ENCODE peak calls at places on chromosomes 7 and 10, in eight cellular contexts. G is GM23338, T is neural progenitor cell, N is hepatocyte, V is HCT116, P is SK-N-SH, W is PC-3, F is MM.1S. X is an unnamed sample.

GRCh38 chr7:28908775-28909174 is 49.4 kb downstream of the TRIL start:
- DNase-seq in P (no peak), F (no peak), V (no peak), N (no peak), G (no peak), W (no peak), T (no peak), X (no peak)

GRCh38 chr10:18886102-18886501 is 162.5 kb upstream of the MALRD1 start:
- DNase-seq in V (no peak), T (no peak), P (peak), G (no peak), F (no peak), N (peak), W (peak), X (no peak)

GRCh38 chr10:59648711-59649201 is 60.9 kb downstream of the SLC16A9 start:
- DNase-seq in T (peak), F (no peak), V (no peak), N (no peak), G (peak), W (no peak), P (no peak), X (no peak)

GRCh38 chr7:17041324-17041723 is 159.5 kb upstream of the AGR3 start:
- DNase-seq in W (peak), V (no peak), G (no peak), N (no peak), F (no peak), T (no peak), P (no peak), X (no peak)

GRCh38 chr10:100413206-100413605 is 49.6 kb upstream of the WNT8B start:
- DNase-seq in V (no peak), P (no peak), W (no peak), G (no peak), F (no peak), N (no peak), T (no peak), X (no peak)

GRCh38 chr10:72285972-72286521 is 12.3 kb downstream of the DDIT4 start:
- DNase-seq in W (no peak), P (no peak), T (no peak), V (no peak), N (no peak), G (no peak), F (no peak), X (no peak)

GRCh38 chr7:1850976-1851571 is 181.0 kb downstream of the ELFN1 start:
- DNase-seq in V (no peak), G (no peak), F (no peak), T (no peak), P (no peak), N (no peak), W (no peak), X (no peak)

GRCh38 chr7:138752568-138753518 is 45.0 kb upstream of the TMEM213 start:
- DNase-seq in F (peak), W (peak), V (peak), T (peak), P (peak), N (no peak), G (peak), X (peak)

GRCh38 chr10:26697163-26697921 is at the start of gene PDSS1:
- DNase-seq in V (peak), G (peak), P (peak), W (peak), T (peak), N (peak), F (peak), X (peak)

GRCh38 chr10:130739016-130739756 is 572.3 kb downstream of the TCERG1L start:
- DNase-seq in W (no peak), N (no peak), F (no peak), P (no peak), G (no peak), V (no peak), T (no peak), X (no peak)

GRCh38 chr7:7911756-7912155 is 56.8 kb upstream of the GLCCI1 start:
- DNase-seq in V (no peak), N (no peak), F (no peak), G (no peak), T (no peak), W (peak), P (no peak), X (no peak)

GRCh38 chr7:72435913-72436480 is 23.9 kb upstream of the CALN1 start:
- DNase-seq in V (no peak), N (no peak), P (no peak), T (no peak), G (no peak), F (no peak), W (no peak), X (no peak)

GRCh38 chr7:103573479-103574058 is 127.6 kb upstream of the SLC26A5 start:
- DNase-seq in N (peak), F (peak), W (peak), P (peak), T (peak), G (peak), V (peak), X (peak)

GRCh38 chr10:34824870-34825269 is 9.8 kb upstream of the PARD3 start:
- DNase-seq in G (peak), F (peak), P (peak), V (no peak), T (peak), N (no peak), W (peak), X (no peak)

GRCh38 chr7:38671901-38672559 is 40.9 kb upstream of the AMPH start:
- DNase-seq in W (no peak), N (no peak), V (no peak), P (no peak), F (peak), G (no peak), T (no peak), X (peak)

GRCh38 chr10:124032982-124033886 is 60.2 kb downstream of the CHST15 start:
- DNase-seq in N (no peak), P (no peak), T (no peak), W (no peak), G (no peak), F (no peak), V (no peak), X (no peak)

GRCh38 chr10:106338486-106338885 is 826.0 kb downstream of the SORCS1 start:
- DNase-seq in N (no peak), W (no peak), V (no peak), G (no peak), F (no peak), T (peak), P (no peak), X (no peak)

GRCh38 chr10:35783305-35783838 is 141.3 kb upstream of the FZD8 start:
- DNase-seq in G (no peak), T (no peak), W (peak), N (no peak), P (no peak), F (no peak), V (no peak), X (no peak)

GRCh38 chr7:82235710-82236109 is 207.9 kb downstream of the CACNA2D1 start:
- DNase-seq in W (peak), F (no peak), G (no peak), N (no peak), T (no peak), V (no peak), P (no peak), X (no peak)

GRCh38 chr7:88040694-88041093 is 106.6 kb downstream of the ADAM22 start:
- DNase-seq in T (no peak), N (no peak), V (peak), W (peak), F (no peak), P (peak), G (no peak), X (no peak)

GRCh38 chr10:19999440-19999839 is 183.2 kb downstream of the PLXDC2 start:
- DNase-seq in W (no peak), T (no peak), V (no peak), F (no peak), G (no peak), N (peak), P (no peak), X (no peak)

GRCh38 chr10:48296699-48297098 is 9.8 kb upstream of the MAPK8 start:
- DNase-seq in F (no peak), P (no peak), N (no peak), W (no peak), V (no peak), G (no peak), T (no peak), X (no peak)

DNA sequence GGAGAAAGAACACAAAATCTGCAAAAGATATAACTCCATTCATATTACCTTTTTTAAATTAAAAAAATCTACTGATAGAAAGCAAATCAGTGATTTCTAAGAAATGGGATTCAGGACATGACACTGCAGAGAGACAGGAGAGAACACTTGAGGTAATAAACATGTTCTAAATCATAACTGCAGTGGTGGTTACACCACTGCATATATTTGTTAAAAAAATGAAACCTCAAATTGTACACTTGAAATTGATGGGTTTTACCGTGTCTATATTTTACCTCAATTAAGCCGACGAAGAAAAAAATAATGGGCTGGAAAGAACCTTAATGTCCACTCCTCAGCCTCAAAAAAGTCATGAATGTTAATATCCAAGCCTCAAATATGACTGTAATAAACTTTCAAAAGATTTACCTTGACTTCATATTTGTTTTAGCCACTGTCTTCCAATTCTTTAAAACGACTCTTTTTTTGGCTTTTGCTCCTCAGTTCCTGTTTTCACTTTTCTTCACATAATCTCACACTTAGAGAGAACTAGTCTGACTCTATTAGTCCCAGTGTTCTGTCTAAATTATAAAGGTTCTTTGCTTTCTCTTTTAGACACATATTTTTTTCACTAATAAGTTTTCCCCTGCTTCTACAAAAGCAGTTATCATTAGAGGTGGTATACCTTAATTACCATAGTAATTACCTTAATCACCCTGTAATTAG is 502.4 kb downstream of the GRM8 start:
- DNase-seq in N (no peak), T (no peak), P (no peak), F (no peak), G (no peak), W (no peak), V (no peak), X (no peak)
- H2AFZ ChIP-seq in N (no peak), T (no peak), P (no peak), F (no peak), G (no peak), W (no peak), V (no peak), X (no peak)

DNA sequence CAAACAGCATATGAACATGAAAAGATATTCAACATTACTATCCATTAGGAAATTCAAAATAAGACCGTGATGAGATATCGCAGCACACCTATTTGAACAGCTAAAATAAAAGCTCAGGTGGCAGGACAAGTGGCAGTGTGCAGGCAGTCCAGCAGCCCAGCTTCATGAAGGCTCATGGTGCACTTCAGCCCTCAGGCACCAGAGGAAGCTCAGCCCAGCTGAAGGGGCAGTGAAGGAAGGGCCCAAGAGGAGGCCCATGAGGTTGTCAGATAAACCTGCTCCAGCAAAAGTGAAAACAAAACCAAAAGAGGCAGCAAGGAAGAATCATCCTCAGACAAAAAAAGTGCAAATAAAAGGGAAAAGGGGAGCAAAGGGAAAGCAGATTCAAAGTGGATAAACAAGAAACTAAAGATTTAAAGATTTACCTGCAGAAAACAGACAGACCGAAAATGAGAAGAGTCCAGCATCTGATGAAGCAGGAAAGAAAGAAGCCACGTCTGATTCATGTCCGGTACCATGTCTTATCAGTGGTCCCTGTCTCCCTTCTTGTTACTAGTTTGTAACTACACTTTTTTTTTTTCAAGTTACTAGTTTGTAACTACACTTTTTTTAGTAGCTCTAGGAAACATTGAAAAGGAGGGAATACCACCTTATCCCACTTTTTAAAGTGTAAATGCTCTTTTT is 15.0 kb upstream of the FAM24B start:
- DNase-seq in G (peak), T (no peak), P (no peak), W (no peak), N (no peak), F (peak), V (no peak), X (no peak)
- TF ChIP-seq EZH2phosphoT487 in G (no peak), T (no peak), P (no peak), W (no peak), N (no peak), F (no peak), V (no peak), X (no peak)

GRCh38 chr7:20199015-20199737 is 18.0 kb downstream of the MACC1 start:
- DNase-seq in G (no peak), V (peak), F (peak), N (peak), T (no peak), P (peak), W (peak), X (peak)

GRCh38 chr7:20198295-20198694 is 18.9 kb downstream of the MACC1 start:
- DNase-seq in N (no peak), P (no peak), V (no peak), F (no peak), G (no peak), T (no peak), W (no peak), X (no peak)

GRCh38 chr7:20200361-20200760 is 16.8 kb downstream of the MACC1 start:
- DNase-seq in N (no peak), G (no peak), P (no peak), T (no peak), V (no peak), W (no peak), F (peak), X (no peak)

GRCh38 chr7:20197125-20197524 is 20.1 kb downstream of the MACC1 start:
- DNase-seq in N (no peak), T (no peak), F (no peak), W (no peak), P (no peak), G (no peak), V (no peak), X (no peak)

DNA sequence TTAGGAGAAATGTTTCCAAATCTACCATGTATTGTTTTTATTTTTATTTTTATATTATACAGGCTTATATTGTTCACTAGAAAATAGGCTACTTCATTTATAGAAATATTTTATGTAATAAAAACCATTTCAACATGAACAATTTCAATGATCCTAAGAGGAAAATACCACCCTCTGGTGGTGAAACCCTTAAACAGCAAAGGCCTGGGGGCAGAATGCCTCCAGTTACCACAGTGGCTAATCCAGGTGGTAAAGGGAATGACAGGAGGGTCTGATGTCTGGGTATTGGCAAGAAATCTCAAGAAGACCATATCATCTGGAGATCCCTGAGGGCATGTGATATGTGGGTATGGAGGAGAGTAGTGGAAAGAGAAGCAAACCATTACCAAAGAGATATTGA is 19.3 kb downstream of the MACC1 start:
- DNase-seq in F (no peak), T (no peak), V (peak), N (no peak), P (peak), W (peak), G (peak), X (no peak)
- TF ChIP-seq CTCF in F (peak), T (peak), V (peak), N (peak), P (peak), W (peak), G (peak), X (peak)

GRCh38 chr7:35315517-35315916 is 61.6 kb upstream of the TBX20 start:
- DNase-seq in F (no peak), G (no peak), V (no peak), T (no peak), N (no peak), W (no peak), P (no peak), X (no peak)

GRCh38 chr7:35316549-35316948 is 62.6 kb upstream of the TBX20 start:
- DNase-seq in F (no peak), W (no peak), P (no peak), V (no peak), N (peak), T (no peak), G (no peak), X (no peak)

GRCh38 chr7:35314354-35314753 is 60.5 kb upstream of the TBX20 start:
- DNase-seq in V (no peak), T (no peak), W (no peak), F (no peak), N (no peak), P (no peak), G (no peak), X (no peak)

GRCh38 chr7:35313575-35313974 is 59.7 kb upstream of the TBX20 start:
- DNase-seq in G (no peak), V (no peak), F (no peak), W (no peak), P (no peak), T (no peak), N (no peak), X (no peak)
- H2AFZ ChIP-seq in G (no peak), V (no peak), F (no peak), W (no peak), P (no peak), T (no peak), N (no peak), X (no peak)

DNA sequence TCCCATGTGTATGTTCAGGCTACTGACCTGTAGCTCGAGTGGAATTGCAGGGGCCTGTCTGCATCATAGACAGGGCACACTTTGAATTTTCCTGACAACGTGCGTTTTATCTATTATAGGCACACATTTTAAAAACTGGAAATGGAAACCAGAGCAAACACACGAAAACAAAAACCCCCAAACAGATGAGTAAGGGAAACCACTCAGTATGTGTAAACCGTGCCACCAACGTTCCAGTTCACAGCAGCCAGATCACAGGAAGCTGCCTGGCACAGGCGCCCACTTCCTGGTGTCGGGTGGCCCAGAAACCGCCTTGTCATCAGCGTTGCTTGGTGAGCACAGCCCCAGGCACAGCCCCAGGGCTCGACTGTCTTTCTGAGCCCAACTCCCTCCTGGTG is 34.5 kb upstream of the DNAJB6 start:
- DNase-seq in W (peak), G (peak), T (no peak), N (no peak), V (no peak), P (peak), F (peak), X (peak)
- TF ChIP-seq EZH2phosphoT487 in W (no peak), G (no peak), T (no peak), N (no peak), V (no peak), P (no peak), F (no peak), X (no peak)

GRCh38 chr7:155738652-155739537 is 73.4 kb downstream of the SHH start:
- DNase-seq in G (peak), N (peak), W (peak), P (peak), T (peak), V (peak), F (peak), X (peak)

GRCh38 chr7:155741061-155741460 is 71.2 kb downstream of the SHH start:
- DNase-seq in F (peak), P (no peak), N (no peak), T (no peak), G (peak), W (no peak), V (no peak), X (no peak)

GRCh38 chr7:155738104-155738503 is 74.2 kb downstream of the SHH start:
- DNase-seq in V (no peak), F (no peak), N (no peak), G (no peak), T (no peak), W (no peak), P (no peak), X (no peak)

GRCh38 chr7:155737590-155737989 is 74.7 kb downstream of the SHH start:
- DNase-seq in N (no peak), G (no peak), F (no peak), V (no peak), T (no peak), W (no peak), P (no peak), X (no peak)

GRCh38 chr7:155739538-155740140 is 72.6 kb downstream of the SHH start:
- DNase-seq in P (no peak), N (no peak), W (no peak), G (no peak), F (no peak), V (no peak), T (no peak), X (no peak)
- TF ChIP-seq CTCF in P (no peak), N (no peak), W (no peak), G (no peak), F (no peak), V (no peak), T (no peak), X (no peak)

DNA sequence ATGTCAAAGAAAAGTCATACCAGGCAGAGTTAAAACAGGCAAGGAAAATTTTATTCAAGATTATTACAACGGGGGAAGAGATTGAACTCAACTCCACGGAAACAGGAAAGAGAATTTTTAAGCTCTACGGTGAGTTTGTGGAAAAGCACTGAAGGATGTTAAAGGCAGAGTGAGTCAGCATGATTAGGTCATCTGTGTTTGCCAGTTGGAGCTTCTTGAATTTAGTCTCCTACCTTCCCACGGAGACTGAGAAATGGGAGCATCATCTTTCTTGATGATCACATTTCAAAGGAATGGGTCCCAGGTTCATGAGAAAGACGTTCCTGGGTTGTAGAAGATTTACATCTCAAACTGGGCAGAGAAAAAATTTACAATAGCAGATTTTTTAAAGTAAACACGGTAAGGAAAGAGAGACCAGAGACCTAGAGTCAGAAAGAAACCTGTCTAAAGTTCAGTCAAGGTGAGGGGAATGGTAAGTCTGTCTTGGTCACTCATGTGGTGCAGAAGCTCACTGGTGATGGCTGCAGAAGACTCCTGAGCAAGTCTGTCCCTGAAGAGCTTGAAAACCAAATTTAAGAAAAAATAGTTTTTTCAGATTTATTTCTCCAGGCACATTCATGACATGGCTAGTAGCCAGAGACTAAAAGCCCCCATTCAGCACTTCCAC is 516.9 kb upstream of the LRRN3 start:
- DNase-seq in P (no peak), W (peak), N (peak), V (peak), F (no peak), G (no peak), T (no peak), X (no peak)
- H2AFZ ChIP-seq in P (peak), W (peak), N (no peak), V (peak), F (no peak), G (peak), T (no peak), X (no peak)

X was measured in OCI-LY7.